ENCODE peak calls at places on chromosomes 13 and 19, in nine cellular contexts. E is kidney epithelial cell, T is lower lobe of right lung, Z is foreskin fibroblast, Q is fibroblast of pulmonary artery, K is GM12878, U is cardiac fibroblast, G is fibroblast of the aortic adventitia, D is upper lobe of right lung. F is an unnamed sample.
A peak's percentile ranks its signal among the peaks of the same experiment; 100 is the strongest.

GRCh38 chr13:97695684-97696083 is 257.8 kb upstream of the IPO5 start:
- DNase-seq in K (no peak), Z (no peak), D (no peak), Q (no peak), T (no peak), U (no peak), G (no peak), E (peak; percentile 53), F (no peak)

GRCh38 chr19:5621311-5621944 is 1.1 kb downstream of the SAFB2 start:
- DNase-seq in E (no peak), T (no peak), U (no peak), Z (peak; percentile 36), G (peak; percentile 13), D (no peak), K (no peak), Q (no peak), F (no peak)

GRCh38 chr13:111115841-111116500 is 861 bp downstream of the ARHGEF7 start:
- DNase-seq in K (no peak), D (no peak), Q (peak; percentile 59), U (peak; percentile 77), G (peak; percentile 87), E (no peak), Z (peak; percentile 97), T (no peak), F (peak; percentile 79)

GRCh38 chr13:44768233-44768632 is 192.1 kb upstream of the TSC22D1 start:
- DNase-seq in Q (peak; percentile 54), K (peak; percentile 28), G (no peak), D (no peak), Z (no peak), E (no peak), U (peak; percentile 26), T (no peak), F (no peak)

GRCh38 chr13:94712287-94712811 is at the start of gene SOX21:
- DNase-seq in D (no peak), K (no peak), T (no peak), Z (no peak), G (no peak), Q (no peak), E (no peak), U (no peak), F (no peak)

GRCh38 chr19:39197808-39198207 is 1.0 kb downstream of the NCCRP1 start:
- DNase-seq in U (no peak), D (no peak), T (no peak), G (no peak), Q (no peak), E (no peak), Z (no peak), K (no peak), F (no peak)

GRCh38 chr19:12603714-12604113 is 6.9 kb downstream of the ZNF490 start:
- DNase-seq in E (no peak), Z (no peak), K (peak; percentile 69), D (no peak), Q (no peak), G (no peak), T (no peak), U (no peak), F (no peak)

GRCh38 chr19:48551437-48552302 is at the start of gene SULT2B1:
- DNase-seq in Q (no peak), D (peak; percentile 86), E (no peak), U (no peak), Z (no peak), G (no peak), T (peak; percentile 80), K (no peak), F (no peak)

GRCh38 chr13:39963612-39964011 is 308.1 kb downstream of the COG6 start:
- DNase-seq in D (no peak), K (no peak), Q (no peak), G (no peak), U (no peak), Z (no peak), T (no peak), E (no peak), F (no peak)

GRCh38 chr19:41554902-41555301 is 21.1 kb upstream of the CEACAM21 start:
- DNase-seq in K (no peak), E (no peak), T (no peak), G (no peak), Z (no peak), D (no peak), U (no peak), Q (no peak), F (no peak)

GRCh38 chr19:51159656-51160055 is 17.6 kb downstream of the SIGLEC7 start:
- DNase-seq in D (no peak), G (no peak), U (no peak), E (no peak), Z (no peak), K (no peak), Q (no peak), T (no peak), F (no peak)

GRCh38 chr19:35490364-35490763 is at the start of gene KRTDAP:
- DNase-seq in D (no peak), Q (no peak), K (no peak), U (no peak), Z (no peak), E (no peak), G (no peak), T (no peak), F (no peak)

GRCh38 chr19:45200614-45201013 is 22.0 kb downstream of the BLOC1S3 start:
- DNase-seq in Z (peak; percentile 81), Q (peak; percentile 64), K (no peak), T (no peak), G (peak; percentile 67), E (no peak), U (peak; percentile 43), D (no peak), F (peak; percentile 43)

GRCh38 chr19:3343619-3344502 is 22.5 kb upstream of the NFIC start:
- DNase-seq in T (peak; percentile 91), E (no peak), Z (peak; percentile 93), G (peak; percentile 87), Q (peak; percentile 90), D (peak; percentile 92), K (no peak), U (peak; percentile 88), F (peak; percentile 64)

GRCh38 chr13:32537580-32538233 is 888 bp downstream of the N4BP2L2 start:
- DNase-seq in G (peak; percentile 26), E (no peak), T (peak; percentile 65), U (peak; percentile 22), Q (peak; percentile 19), D (peak; percentile 78), K (no peak), Z (peak; percentile 29), F (no peak)

GRCh38 chr13:32535748-32536147 is 2.8 kb downstream of the N4BP2L2 start:
- DNase-seq in D (no peak), U (no peak), T (no peak), K (no peak), Q (no peak), G (no peak), Z (no peak), E (no peak), F (no peak)

GRCh38 chr13:32538234-32538620 is 368 bp downstream of the N4BP2L2 start:
- DNase-seq in K (no peak), D (peak; percentile 71), G (no peak), U (peak; percentile 53), E (peak; percentile 19), Q (peak; percentile 43), T (peak; percentile 56), Z (peak; percentile 57), F (peak; percentile 34)

GRCh38 chr13:32535140-32535539 is 3.5 kb downstream of the N4BP2L2 start:
- DNase-seq in T (no peak), Q (no peak), U (no peak), D (no peak), Z (no peak), E (no peak), G (no peak), K (no peak), F (no peak)

DNA sequence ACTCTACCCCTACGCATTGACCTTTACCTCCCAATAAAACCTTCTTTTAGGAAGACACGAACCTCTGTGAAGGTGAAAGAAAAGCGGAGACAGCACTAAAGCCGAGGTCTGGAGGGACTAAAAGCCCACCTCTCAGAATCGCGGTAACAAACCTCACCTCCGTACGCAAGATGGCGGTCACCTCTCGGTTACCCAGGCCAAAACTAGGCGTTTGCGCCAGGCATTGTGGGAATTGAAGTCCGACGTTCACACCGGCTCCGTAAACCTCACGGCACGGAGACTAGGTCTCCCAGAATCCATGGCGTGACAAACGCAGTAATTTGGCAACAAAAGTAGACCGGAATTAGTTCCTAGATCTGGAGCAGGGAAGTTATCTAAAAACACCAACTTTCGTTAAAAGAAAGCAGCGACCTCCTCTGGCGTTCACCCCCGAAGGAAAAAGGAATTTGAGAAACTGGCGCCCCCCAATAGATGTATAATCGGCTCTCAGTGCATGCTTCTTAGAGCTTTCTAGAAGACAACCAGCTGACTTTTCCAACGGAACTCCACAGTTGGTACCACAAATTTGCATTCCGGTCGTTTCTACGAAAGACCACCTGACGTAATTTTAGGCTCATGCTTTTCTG is at the start of gene N4BP2L2:
- DNase-seq in K (peak; percentile 94), D (peak; percentile 94), Q (peak; percentile 99), U (peak; percentile 98), Z (peak; percentile 99), E (peak; percentile 92), T (peak; percentile 95), G (peak; percentile 99), F (peak; percentile 96)
- TF ChIP-seq CTCF in K (peak; percentile 13), D (peak; percentile 38), Q (peak; percentile 39), U (peak; percentile 24), Z (peak; percentile 28), E (peak; percentile 30), T (peak; percentile 39), G (peak; percentile 45), F (peak; percentile 68)

DNA sequence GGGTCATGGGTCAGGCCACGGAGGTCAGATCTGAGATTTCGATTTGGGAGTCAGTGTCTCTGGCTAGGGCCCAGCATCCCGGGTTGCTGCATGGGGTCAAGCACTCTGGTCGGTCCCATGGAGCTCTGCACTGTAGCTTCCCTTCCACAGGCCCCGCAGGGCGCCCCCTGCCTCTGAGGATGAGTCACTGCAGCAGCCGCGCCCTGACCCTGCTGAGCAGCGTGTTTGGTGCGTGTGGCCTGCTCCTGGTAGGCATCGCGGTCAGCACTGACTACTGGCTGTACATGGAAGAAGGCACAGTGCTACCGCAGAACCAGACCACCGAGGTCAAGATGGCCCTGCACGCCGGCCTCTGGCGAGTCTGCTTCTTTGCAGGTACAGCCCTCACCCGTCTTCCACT is 3.6 kb downstream of the CACNG7 start:
- DNase-seq in Z (no peak), D (no peak), G (no peak), Q (no peak), U (no peak), T (no peak), E (no peak), K (no peak), F (no peak)
- TF ChIP-seq CTCF in Z (peak; percentile 4), D (peak; percentile 7), G (peak; percentile 34), Q (peak; percentile 30), U (peak; percentile 32), T (peak; percentile 15), E (no peak), K (no peak), F (peak; percentile 55)

GRCh38 chr19:19064098-19064722 is 416 bp downstream of the SLC25A42 start:
- DNase-seq in D (no peak), K (no peak), U (no peak), T (no peak), Q (no peak), E (no peak), G (no peak), Z (no peak), F (no peak)
- TF ChIP-seq CTCF in D (peak; percentile 16), K (peak; percentile 41), U (peak; percentile 8), T (peak; percentile 17), Q (peak; percentile 28), E (peak; percentile 23), G (peak; percentile 30), Z (peak; percentile 19), F (peak; percentile 60)

DNA sequence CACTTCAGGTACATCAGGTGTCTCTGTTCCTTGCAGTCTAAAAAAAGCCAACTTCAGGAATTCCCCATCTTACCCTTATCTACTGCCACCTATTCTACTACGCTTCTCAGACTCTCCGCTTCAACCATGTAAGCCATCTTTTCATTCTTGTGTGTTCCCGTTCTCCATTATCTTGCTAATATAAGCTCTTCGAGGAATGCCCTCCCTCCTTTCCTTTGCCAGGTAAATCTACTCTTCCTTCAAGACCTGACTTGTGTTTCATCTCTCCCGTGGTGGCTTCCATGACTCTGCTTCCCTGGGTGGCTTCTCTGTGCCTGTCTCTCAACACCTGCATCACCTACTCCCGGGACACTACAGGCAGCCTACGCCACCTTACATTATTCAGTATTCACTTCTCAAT is 42.3 kb upstream of the MEDAG start:
- DNase-seq in U (no peak), K (no peak), Z (no peak), D (no peak), T (no peak), E (no peak), Q (no peak), G (no peak), F (no peak)
- TF ChIP-seq CTCF in U (no peak), K (no peak), Z (no peak), D (no peak), T (no peak), E (no peak), Q (no peak), G (no peak), F (no peak)